ENCODE peak calls at places on chromosomes 2 and 18, in four cellular contexts. Q, T, B and X are unnamed samples.

GRCh38 chr2:127134235-127134634 is 27.3 kb upstream of the BIN1 start:
- DNase-seq in Q (no peak), T (no peak), B (no peak), X (no peak)

GRCh38 chr2:7671312-7671711 is 754.1 kb downstream of the RNF144A start:
- DNase-seq in Q (no peak), T (no peak), B (peak; percentile 53), X (no peak)

GRCh38 chr2:88692187-88692586 is 714 bp downstream of the RPIA start:
- DNase-seq in Q (no peak), T (peak; percentile 11), B (peak; percentile 56), X (peak; percentile 85)

GRCh38 chr2:122960727-122961641 is 1064.1 kb upstream of the CNTNAP5 start:
- DNase-seq in Q (no peak), T (peak; percentile 96), B (peak; percentile 59), X (no peak)

GRCh38 chr2:45470531-45470930 is 140.5 kb downstream of the SRBD1 start:
- DNase-seq in Q (no peak), T (peak; percentile 4), B (no peak), X (no peak)

GRCh38 chr2:217166241-217166640 is 306.4 kb upstream of the TNP1 start:
- DNase-seq in Q (peak; percentile 32), T (peak; percentile 65), B (peak; percentile 72), X (peak; percentile 78)

GRCh38 chr2:110983130-110983529 is 137.6 kb upstream of the BCL2L11 start:
- DNase-seq in Q (no peak), T (no peak), B (no peak), X (no peak)

GRCh38 chr2:205885492-205886099 is 200.4 kb downstream of the INO80D start:
- DNase-seq in Q (peak; percentile 68), T (peak; percentile 89), B (peak; percentile 85), X (peak; percentile 90)

GRCh38 chr18:40355701-40356100 is 1599.3 kb upstream of the PIK3C3 start:
- DNase-seq in Q (no peak), T (peak; percentile 46), B (peak; percentile 87), X (no peak)

GRCh38 chr2:39488450-39488849 is 51.4 kb upstream of the MAP4K3 start:
- DNase-seq in Q (no peak), T (peak; percentile 78), B (peak; percentile 89), X (no peak)

GRCh38 chr18:69838620-69839411 is 108.9 kb downstream of the CD226 start:
- DNase-seq in Q (peak; percentile 90), T (peak; percentile 61), B (no peak), X (peak; percentile 94)

GRCh38 chr2:133992454-133992853 is 261.4 kb upstream of the MGAT5 start:
- DNase-seq in Q (no peak), T (no peak), B (no peak), X (no peak)

GRCh38 chr18:30712383-30712782 is 330.2 kb downstream of the DSC3 start:
- DNase-seq in Q (no peak), T (no peak), B (no peak), X (peak; percentile 68)

GRCh38 chr2:188902906-188903305 is 71.3 kb upstream of the COL3A1 start:
- DNase-seq in Q (no peak), T (peak; percentile 25), B (peak; percentile 67), X (no peak)

GRCh38 chr18:11909597-11910026 is 1.5 kb upstream of the MPPE1 start:
- DNase-seq in Q (no peak), T (peak; percentile 49), B (peak; percentile 81), X (no peak)

GRCh38 chr2:122164964-122165363 is 409.5 kb downstream of the TSN start:
- DNase-seq in Q (no peak), T (no peak), B (no peak), X (no peak)

GRCh38 chr2:221674446-221674845 is 102.3 kb upstream of the EPHA4 start:
- DNase-seq in Q (no peak), T (no peak), B (no peak), X (no peak)

GRCh38 chr18:79512461-79513380 is 117.0 kb downstream of the NFATC1 start:
- DNase-seq in Q (no peak), T (no peak), B (no peak), X (no peak)

GRCh38 chr18:59623456-59624383 is 73.5 kb downstream of the CCBE1 start:
- DNase-seq in Q (no peak), T (peak; percentile 19), B (peak; percentile 75), X (no peak)

GRCh38 chr2:26456701-26457224 is 21.2 kb downstream of the OTOF start:
- DNase-seq in Q (no peak), T (peak; percentile 57), B (peak; percentile 38), X (no peak)

GRCh38 chr2:85804583-85804982 is 50.8 kb downstream of the ATOH8 start:
- DNase-seq in Q (no peak), T (peak; percentile 38), B (peak; percentile 46), X (peak; percentile 73)

GRCh38 chr2:62284471-62284870 is 88.6 kb downstream of the B3GNT2 start:
- DNase-seq in Q (no peak), T (no peak), B (no peak), X (no peak)

GRCh38 chr2:62281661-62282060 is 85.7 kb downstream of the B3GNT2 start:
- DNase-seq in Q (no peak), T (no peak), B (no peak), X (no peak)

GRCh38 chr2:62286089-62286785 is 90.3 kb downstream of the B3GNT2 start:
- DNase-seq in Q (no peak), T (no peak), B (no peak), X (no peak)

GRCh38 chr2:62284980-62285379 is 89.1 kb downstream of the B3GNT2 start:
- DNase-seq in Q (no peak), T (no peak), B (no peak), X (peak; percentile 45)

GRCh38 chr2:62283147-62283546 is 87.2 kb downstream of the B3GNT2 start:
- DNase-seq in Q (no peak), T (no peak), B (no peak), X (no peak)
- H3K9me3 ChIP-seq in Q (peaks cover 13% of the 10 kb centered on the region), T (no peaks in the 10 kb centered on the region), B (no peaks in the 10 kb centered on the region), X (peaks cover 8% of the 10 kb centered on the region)

GRCh38 chr2:226426292-226426736 is 373.3 kb downstream of the IRS1 start:
- DNase-seq in Q (no peak), T (peak; percentile 97), B (peak; percentile 90), X (no peak)

GRCh38 chr2:226431301-226431955 is 368.2 kb downstream of the IRS1 start:
- DNase-seq in Q (no peak), T (peak; percentile 64), B (peak; percentile 61), X (no peak)

GRCh38 chr2:226424971-226425370 is 374.6 kb downstream of the IRS1 start:
- DNase-seq in Q (no peak), T (peak; percentile 77), B (no peak), X (no peak)

GRCh38 chr2:226427538-226428307 is 371.9 kb downstream of the IRS1 start:
- DNase-seq in Q (peak; percentile 62), T (peak; percentile 93), B (peak; percentile 95), X (no peak)

GRCh38 chr2:226429476-226429875 is 370.1 kb downstream of the IRS1 start:
- DNase-seq in Q (no peak), T (no peak), B (no peak), X (no peak)
- H3K4me1 ChIP-seq in Q (peaks cover 55% of the 10 kb centered on the region), T (peaks cover 46% of the 10 kb centered on the region), B (peaks cover 74% of the 10 kb centered on the region), X (no peaks in the 10 kb centered on the region)

GRCh38 chr2:128638741-128639477 is 320.2 kb upstream of the HS6ST1 start:
- DNase-seq in Q (no peak), T (no peak), B (peak; percentile 70), X (no peak)
- H3K9me2 ChIP-seq in Q (no peaks in the 10 kb centered on the region), T (no peaks in the 10 kb centered on the region), B (no peaks in the 10 kb centered on the region), X (no peaks in the 10 kb centered on the region)

GRCh38 chr18:63376493-63377053 is 9.6 kb upstream of the KDSR start:
- DNase-seq in Q (no peak), T (no peak), B (peak; percentile 41), X (no peak)
- H3K9me3 ChIP-seq in Q (no peaks in the 10 kb centered on the region), T (no peaks in the 10 kb centered on the region), B (no peaks in the 10 kb centered on the region), X (no peaks in the 10 kb centered on the region)

GRCh38 chr2:69770193-69770702 is 28.3 kb downstream of the ANXA4 start:
- DNase-seq in Q (peak; percentile 87), T (peak; percentile 94), B (peak; percentile 94), X (no peak)

GRCh38 chr2:69773201-69773600 is 31.3 kb downstream of the ANXA4 start:
- DNase-seq in Q (no peak), T (peak; percentile 41), B (peak; percentile 76), X (no peak)

GRCh38 chr2:69770747-69771146 is 28.8 kb downstream of the ANXA4 start:
- DNase-seq in Q (no peak), T (no peak), B (no peak), X (no peak)

GRCh38 chr2:69768789-69769188 is 26.9 kb downstream of the ANXA4 start:
- DNase-seq in Q (no peak), T (no peak), B (no peak), X (no peak)

GRCh38 chr2:69771461-69771860 is 29.5 kb downstream of the ANXA4 start:
- DNase-seq in Q (no peak), T (no peak), B (peak; percentile 59), X (no peak)
- H3K4me1 ChIP-seq in Q (peaks cover 55% of the 10 kb centered on the region), T (peaks cover 61% of the 10 kb centered on the region), B (peaks cover 42% of the 10 kb centered on the region), X (no peaks in the 10 kb centered on the region)